ENCODE peak calls at places on chromosomes 3 and 15, in five cellular contexts. X, M, B, Y and D are unnamed samples.

GRCh38 chr3:165613019-165613418 is 224.2 kb downstream of the BCHE start:
- DNase-seq in B (no peak), M (no peak), X (no peak), Y (no peak), D (no peak)

GRCh38 chr3:46491089-46492070 is 6.4 kb upstream of the RTP3 start:
- DNase-seq in Y (no peak), M (no peak), X (no peak), B (peak), D (no peak)

GRCh38 chr3:12679468-12679867 is 15.6 kb upstream of the RAF1 start:
- DNase-seq in M (no peak), B (no peak), X (no peak), Y (peak), D (no peak)

GRCh38 chr3:55795296-55795695 is 308.2 kb upstream of the WNT5A start:
- DNase-seq in X (no peak), Y (no peak), M (no peak), B (no peak), D (no peak)

GRCh38 chr3:19891740-19892139 is 42.3 kb downstream of the EFHB start:
- DNase-seq in B (no peak), X (no peak), M (no peak), Y (peak), D (no peak)

GRCh38 chr15:86138798-86139197 is 59.1 kb downstream of the AGBL1 start:
- DNase-seq in M (no peak), B (no peak), X (no peak), Y (no peak), D (no peak)

GRCh38 chr15:33064878-33065277 is 129.6 kb downstream of the FMN1 start:
- DNase-seq in B (peak), Y (peak), M (no peak), X (no peak), D (no peak)

GRCh38 chr3:195117978-195118581 is 152.9 kb downstream of the XXYLT1 start:
- DNase-seq in B (peak), X (no peak), M (no peak), Y (no peak), D (no peak)

GRCh38 chr3:64792458-64792857 is 104.7 kb upstream of the ADAMTS9 start:
- DNase-seq in M (no peak), X (no peak), B (peak), Y (no peak), D (no peak)

GRCh38 chr3:105996781-105997180 is 128.0 kb upstream of the CBLB start:
- DNase-seq in X (no peak), Y (no peak), B (no peak), M (no peak), D (no peak)

GRCh38 chr3:23113455-23114171 is 89.5 kb upstream of the UBE2E2 start:
- DNase-seq in M (no peak), B (peak), X (no peak), Y (peak), D (no peak)

GRCh38 chr3:24365168-24365567 is 129.5 kb downstream of the THRB start:
- DNase-seq in Y (peak), M (no peak), X (peak), B (peak), D (no peak)

GRCh38 chr3:101779047-101779807 is at the start of gene NXPE3:
- DNase-seq in Y (peak), B (peak), M (peak), X (peak), D (peak)

GRCh38 chr15:99925661-99926461 is 192.6 kb upstream of the LYSMD4 start:
- DNase-seq in Y (no peak), X (peak), M (no peak), B (no peak), D (no peak)

GRCh38 chr3:112610121-112610520 is 30.8 kb downstream of the CCDC80 start:
- DNase-seq in X (no peak), B (peak), M (no peak), Y (no peak), D (no peak)

GRCh38 chr3:47854720-47855455 is 52.0 kb downstream of the DHX30 start:
- DNase-seq in M (no peak), X (no peak), B (no peak), Y (no peak), D (no peak)

GRCh38 chr3:61725851-61726333 is 164.5 kb downstream of the PTPRG start:
- DNase-seq in M (no peak), Y (peak), B (peak), X (peak), D (no peak)

GRCh38 chr3:149152420-149152819 is 23.0 kb downstream of the HPS3 start:
- DNase-seq in X (no peak), Y (no peak), B (peak), M (no peak), D (no peak)

GRCh38 chr3:117200962-117201361 is 491.4 kb downstream of the TUSC7 start:
- DNase-seq in M (no peak), Y (no peak), B (no peak), X (no peak), D (no peak)

GRCh38 chr3:47347217-47347801 is 33.5 kb upstream of the PTPN23 start:
- DNase-seq in B (peak), X (no peak), M (no peak), Y (no peak), D (no peak)

GRCh38 chr3:78645628-78646310 is 1122.0 kb downstream of the ROBO1 start:
- DNase-seq in M (peak), B (peak), Y (peak), X (peak), D (no peak)

GRCh38 chr3:150367771-150368170 is 40.3 kb upstream of the TSC22D2 start:
- DNase-seq in X (no peak), B (peak), M (no peak), Y (no peak), D (no peak)

GRCh38 chr15:47870956-47871625 is 153.8 kb downstream of the SEMA6D start:
- DNase-seq in M (peak), B (peak), X (no peak), Y (peak), D (no peak)

GRCh38 chr3:100401674-100402036 is 316 bp downstream of the LNP1 start:
- DNase-seq in B (peak), Y (no peak), X (peak), M (peak), D (no peak)

GRCh38 chr3:140420621-140421357 is 257.1 kb upstream of the TRIM42 start:
- DNase-seq in X (peak), B (peak), M (no peak), Y (peak), D (no peak)

GRCh38 chr3:162489853-162490252 is 993.2 kb downstream of the OTOL1 start:
- DNase-seq in B (no peak), M (peak), Y (no peak), X (no peak), D (no peak)